ENCODE peak calls at places on chromosomes 5 and 9, in five cellular contexts. T, V, K, C and F are unnamed samples.

GRCh38 chr5:34868736-34869135 is 29.8 kb downstream of the TTC23L start:
- DNase-seq in T (no peak), V (no peak), K (no peak), C (no peak), F (no peak)

GRCh38 chr5:113118765-113119164 is 142.2 kb downstream of the DCP2 start:
- DNase-seq in T (no peak), V (no peak), K (no peak), C (no peak), F (no peak)

GRCh38 chr9:107276966-107277710 is 5.9 kb upstream of the RAD23B start:
- DNase-seq in T (no peak), V (no peak), K (no peak), C (peak), F (no peak)

GRCh38 chr9:125633116-125633743 is 73.8 kb downstream of the MAPKAP1 start:
- DNase-seq in T (no peak), V (peak), K (no peak), C (no peak), F (no peak)

GRCh38 chr5:105504-106080 is 13.6 kb downstream of the PLEKHG4B start:
- DNase-seq in T (no peak), V (no peak), K (no peak), C (no peak), F (no peak)

GRCh38 chr5:172091956-172092732 is 85.7 kb upstream of the FBXW11 start:
- DNase-seq in T (no peak), V (no peak), K (no peak), C (no peak), F (no peak)

GRCh38 chr9:98187926-98188325 is 4.5 kb downstream of the CORO2A start:
- DNase-seq in T (no peak), V (no peak), K (no peak), C (no peak), F (no peak)

GRCh38 chr5:5291357-5291756 is 131.1 kb upstream of the ICE1 start:
- DNase-seq in T (peak), V (no peak), K (no peak), C (no peak), F (no peak)

GRCh38 chr5:143557061-143557818 is 153.8 kb upstream of the NR3C1 start:
- DNase-seq in T (peak), V (no peak), K (no peak), C (no peak), F (no peak)

GRCh38 chr5:88883059-88883565 is at the start of gene MEF2C:
- DNase-seq in T (no peak), V (peak), K (peak), C (peak), F (peak)

GRCh38 chr5:138597660-138598400 is 22.6 kb upstream of the HSPA9 start:
- DNase-seq in T (no peak), V (no peak), K (no peak), C (no peak), F (no peak)

GRCh38 chr9:122158202-122158601 is 1.4 kb downstream of the NDUFA8 start:
- DNase-seq in T (no peak), V (peak), K (peak), C (peak), F (peak)

GRCh38 chr9:127007638-127008037 is 93.1 kb downstream of the RALGPS1 start:
- DNase-seq in T (no peak), V (no peak), K (no peak), C (no peak), F (no peak)

GRCh38 chr5:176711883-176712282 is 64.6 kb downstream of the TSPAN17 start:
- DNase-seq in T (no peak), V (no peak), K (no peak), C (no peak), F (no peak)

GRCh38 chr5:135488727-135489465 is 36.7 kb upstream of the TIFAB start:
- DNase-seq in T (peak), V (no peak), K (no peak), C (peak), F (peak)

GRCh38 chr5:174065528-174066189 is 20.2 kb downstream of the NSG2 start:
- DNase-seq in T (no peak), V (no peak), K (no peak), C (no peak), F (no peak)

GRCh38 chr9:92614763-92615441 is 55.0 kb downstream of the IPPK start:
- DNase-seq in T (no peak), V (no peak), K (no peak), C (peak), F (no peak)

GRCh38 chr9:5571629-5572232 is 57.2 kb upstream of the RIC1 start:
- DNase-seq in T (no peak), V (no peak), K (no peak), C (no peak), F (no peak)

GRCh38 chr9:125969462-125969861 is 222.3 kb downstream of the PBX3 start:
- DNase-seq in T (no peak), V (no peak), K (no peak), C (peak), F (no peak)

GRCh38 chr9:121326924-121327613 is 43.0 kb downstream of the STOM start:
- DNase-seq in T (no peak), V (no peak), K (no peak), C (no peak), F (no peak)

GRCh38 chr9:138025417-138025816 is 147.8 kb downstream of the CACNA1B start:
- DNase-seq in T (no peak), V (no peak), K (no peak), C (no peak), F (no peak)

GRCh38 chr5:151048526-151048925 is 28.1 kb downstream of the GPX3 start:
- DNase-seq in T (no peak), V (no peak), K (no peak), C (peak), F (no peak)

GRCh38 chr5:108432024-108432423 is 50.1 kb upstream of the FBXL17 start:
- DNase-seq in T (no peak), V (no peak), K (no peak), C (peak), F (no peak)

GRCh38 chr5:39400711-39401385 is 23.9 kb downstream of the DAB2 start:
- DNase-seq in T (no peak), V (no peak), K (no peak), C (no peak), F (no peak)

GRCh38 chr9:36320457-36320856 is 62.2 kb upstream of the GNE start:
- DNase-seq in T (no peak), V (peak), K (no peak), C (no peak), F (peak)

GRCh38 chr5:181173420-181174342 is 26.3 kb downstream of the OR2V2 start:
- DNase-seq in T (no peak), V (peak), K (peak), C (no peak), F (peak)

GRCh38 chr9:111599092-111599947 is at the start of gene PTGR1:
- DNase-seq in T (peak), V (peak), K (no peak), C (peak), F (peak)

GRCh38 chr5:81971086-81971693 is 633 bp upstream of the ATG10 start:
- DNase-seq in T (peak), V (peak), K (peak), C (peak), F (peak)

GRCh38 chr9:127603226-127603625 is 8.9 kb upstream of the STXBP1 start:
- DNase-seq in T (no peak), V (no peak), K (no peak), C (no peak), F (no peak)

GRCh38 chr5:8557728-8558127 is 688.8 kb downstream of the MTRR start:
- DNase-seq in T (no peak), V (no peak), K (no peak), C (no peak), F (no peak)

GRCh38 chr9:90562229-90562628 is 80.4 kb downstream of the DIRAS2 start:
- DNase-seq in T (no peak), V (no peak), K (no peak), C (no peak), F (no peak)

GRCh38 chr9:129476821-129477611 is 143.9 kb downstream of the C9orf50 start:
- DNase-seq in T (no peak), V (peak), K (no peak), C (no peak), F (no peak)

GRCh38 chr5:57745029-57745428 is 262.4 kb upstream of the ACTBL2 start:
- DNase-seq in T (no peak), V (no peak), K (no peak), C (no peak), F (no peak)

GRCh38 chr5:150329038-150329437 is 26.3 kb upstream of the ARSI start:
- DNase-seq in T (no peak), V (no peak), K (no peak), C (no peak), F (no peak)

GRCh38 chr9:21800931-21801682 is 1.3 kb upstream of the MTAP start:
- DNase-seq in T (no peak), V (no peak), K (no peak), C (no peak), F (no peak)